ENCODE peak calls at places on chromosomes 1 and 21, in seven cellular contexts. F is K562; H is PC-3; L is fibroblast of pulmonary artery; D is stimulated activated CD8-positive, alpha-beta memory T cell treated with anti-CD3 and anti-CD28 coated beads, Interleukin-2, amount 100 ng/mL, for 1 hour; M is NCI-H774; A is activated CD4-positive, CD25-positive, alpha-beta regulatory T cell treated with anti-CD3 and anti-CD28 coated beads, Interleukin-2, amount 50 U/mL, for 72 hours. Y is an unnamed sample.
A peak's percentile ranks its signal among the peaks of the same experiment; 100 is the strongest.

GRCh38 chr1:198701766-198702539 is 63.1 kb downstream of the PTPRC start:
- DNase-seq in A (no peak), D (no peak), L (no peak), F (no peak), H (no peak), M (no peak), Y (no peak)

GRCh38 chr21:37207441-37208009 is 59.6 kb downstream of the VPS26C start:
- DNase-seq in H (peak; percentile 47), M (no peak), A (no peak), D (no peak), F (no peak), L (no peak), Y (no peak)

GRCh38 chr21:15062566-15062965 is 2.2 kb downstream of the NRIP1 start:
- DNase-seq in L (peak; percentile 50), A (no peak), F (peak; percentile 15), M (no peak), H (peak; percentile 63), D (no peak), Y (no peak)

GRCh38 chr1:26017606-26018005 is 4.0 kb upstream of the EXTL1 start:
- DNase-seq in D (no peak), H (no peak), M (no peak), A (no peak), F (no peak), L (no peak), Y (no peak)

GRCh38 chr1:172360511-172360910 is 60.0 kb upstream of the C1orf105 start:
- DNase-seq in D (no peak), L (peak; percentile 47), A (no peak), F (no peak), H (peak; percentile 98), M (no peak), Y (no peak)

GRCh38 chr1:198556969-198557368 is 16.5 kb upstream of the ATP6V1G3 start:
- DNase-seq in A (peak; percentile 39), L (no peak), F (no peak), D (peak; percentile 10), M (no peak), H (no peak), Y (no peak)

GRCh38 chr1:60949826-60950197 is 132.5 kb upstream of the NFIA start:
- DNase-seq in L (no peak), F (no peak), H (no peak), D (no peak), M (no peak), A (no peak), Y (no peak)

GRCh38 chr1:118185083-118185899 is at the start of gene SPAG17:
- DNase-seq in M (peak; percentile 75), A (no peak), L (peak; percentile 61), H (no peak), D (no peak), F (peak; percentile 80), Y (peak; percentile 23)

GRCh38 chr21:42684109-42684916 is 30.9 kb downstream of the PDE9A start:
- DNase-seq in L (no peak), M (no peak), D (no peak), A (peak; percentile 57), H (peak; percentile 28), F (no peak), Y (no peak)

GRCh38 chr1:41363632-41364320 is 2.5 kb downstream of the FOXO6 start:
- DNase-seq in L (no peak), D (no peak), A (no peak), F (no peak), H (no peak), M (no peak), Y (no peak)

GRCh38 chr1:25232866-25233784 is 823 bp upstream of the SYF2 start:
- DNase-seq in A (peak; percentile 69), L (peak; percentile 90), F (peak; percentile 99), M (peak; percentile 41), H (peak; percentile 72), D (peak; percentile 17), Y (no peak)

GRCh38 chr1:185421485-185422100 is 104.5 kb upstream of the IVNS1ABP start:
- DNase-seq in L (no peak), A (no peak), H (no peak), D (no peak), F (no peak), M (no peak), Y (no peak)

GRCh38 chr1:232509570-232509969 is 120.4 kb downstream of the SIPA1L2 start:
- DNase-seq in D (no peak), M (no peak), H (no peak), F (no peak), L (peak; percentile 53), A (no peak), Y (no peak)

GRCh38 chr1:195704028-195704427 is 904.2 kb downstream of the KCNT2 start:
- DNase-seq in H (no peak), F (no peak), A (no peak), L (no peak), M (no peak), D (no peak), Y (no peak)

GRCh38 chr1:61361971-61362370 is 279.6 kb downstream of the NFIA start:
- DNase-seq in L (no peak), D (no peak), A (no peak), M (no peak), F (no peak), H (no peak), Y (no peak)

GRCh38 chr1:52707927-52708655 is 9.9 kb upstream of the COA7 start:
- DNase-seq in M (no peak), H (peak; percentile 90), A (no peak), L (peak; percentile 91), F (no peak), D (no peak), Y (peak; percentile 64)

GRCh38 chr1:184801503-184801902 is 46.8 kb upstream of the EDEM3 start:
- DNase-seq in D (no peak), F (no peak), L (peak; percentile 74), H (peak; percentile 36), M (no peak), A (no peak), Y (no peak)

GRCh38 chr1:62436039-62436465 is 797 bp upstream of the USP1 start:
- DNase-seq in F (no peak), H (no peak), L (no peak), D (peak; percentile 91), M (no peak), A (peak; percentile 95), Y (no peak)

GRCh38 chr1:31259746-31260145 is 20.1 kb upstream of the NKAIN1 start:
- DNase-seq in F (no peak), M (no peak), L (no peak), A (no peak), D (no peak), H (no peak), Y (no peak)

GRCh38 chr1:192592981-192593683 is 17.6 kb downstream of the RGS1 start:
- DNase-seq in L (peak; percentile 32), H (no peak), F (no peak), M (no peak), A (no peak), D (no peak), Y (no peak)

GRCh38 chr21:37368536-37369279 is 2.1 kb downstream of the DYRK1A start:
- DNase-seq in D (no peak), L (no peak), A (no peak), M (no peak), F (no peak), H (peak; percentile 68), Y (no peak)

GRCh38 chr1:199287632-199288031 is 648.8 kb downstream of the PTPRC start:
- DNase-seq in D (no peak), A (no peak), L (no peak), F (no peak), H (no peak), M (no peak), Y (no peak)

GRCh38 chr1:61101461-61102440 is 19.4 kb downstream of the NFIA start:
- DNase-seq in F (no peak), L (no peak), H (no peak), A (no peak), M (no peak), D (no peak), Y (no peak)

GRCh38 chr1:210237514-210237913 is 4.9 kb downstream of the SERTAD4 start:
- DNase-seq in L (peak; percentile 31), A (no peak), H (no peak), F (no peak), D (no peak), M (no peak), Y (no peak)

GRCh38 chr21:37422382-37422781 is 55.8 kb downstream of the DYRK1A start:
- DNase-seq in H (no peak), L (no peak), M (no peak), D (no peak), F (no peak), A (no peak), Y (no peak)

GRCh38 chr1:21663951-21664805 is 5.0 kb downstream of the RAP1GAP start:
- DNase-seq in F (peak; percentile 40), H (no peak), M (no peak), L (no peak), D (no peak), A (peak; percentile 28), Y (no peak)

GRCh38 chr1:169426174-169426716 is 1.0 kb downstream of the CCDC181 start:
- DNase-seq in F (no peak), A (no peak), M (no peak), D (no peak), H (no peak), L (no peak), Y (no peak)

GRCh38 chr1:62435231-62436038 is 1.4 kb upstream of the USP1 start:
- DNase-seq in D (no peak), F (no peak), H (no peak), L (no peak), M (peak; percentile 61), A (no peak), Y (no peak)

GRCh38 chr1:209493584-209493983 is 89.9 kb upstream of the CAMK1G start:
- DNase-seq in M (no peak), A (no peak), H (no peak), D (no peak), L (peak; percentile 2), F (no peak), Y (no peak)

GRCh38 chr1:113684153-113684541 is 75.1 kb downstream of the PHTF1 start:
- DNase-seq in L (peak; percentile 54), M (no peak), F (no peak), D (no peak), H (no peak), A (no peak), Y (no peak)

GRCh38 chr1:154607748-154608521 is at the start of gene ADAR:
- DNase-seq in H (peak; percentile 95), F (peak; percentile 74), A (peak; percentile 86), D (peak; percentile 82), L (peak; percentile 99), M (peak; percentile 79), Y (peak; percentile 89)

GRCh38 chr1:6162341-6162740 is 17.8 kb downstream of the CHD5 start:
- DNase-seq in D (no peak), L (no peak), F (no peak), M (no peak), H (no peak), A (no peak), Y (no peak)

GRCh38 chr1:205569411-205570172 is 62.2 kb downstream of the ELK4 start:
- DNase-seq in M (no peak), F (no peak), D (no peak), L (no peak), H (peak; percentile 41), A (no peak), Y (no peak)

Y was measured in epithelial cell of proximal tubule.